ENCODE peak calls at places on chromosomes 13 and 19, in six cellular contexts. One of them, this sample, is unnamed.

GRCh38 chr19:11495481-11495880 is 10.2 kb downstream of the ZNF653 start:
- DNase-seq in K562: no peak
- DNase-seq in SK-N-SH: peak; percentile 14
- DNase-seq in A549: no peak
- DNase-seq in GM12878: no peak
- DNase-seq in GM23338: no peak
- DNase-seq in this sample: no peak

GRCh38 chr19:16660763-16661479 is at the start of gene TMEM38A:
- DNase-seq in GM23338: peak; percentile 54
- DNase-seq in A549: no peak
- DNase-seq in SK-N-SH: peak; percentile 84
- DNase-seq in K562: peak; percentile 91
- DNase-seq in GM12878: no peak
- DNase-seq in this sample: no peak

GRCh38 chr13:91142572-91142971 is 204.9 kb upstream of the MIR17HG start:
- DNase-seq in GM23338: no peak
- DNase-seq in A549: no peak
- DNase-seq in SK-N-SH: no peak
- DNase-seq in K562: no peak
- DNase-seq in GM12878: no peak
- DNase-seq in this sample: no peak

GRCh38 chr19:13023666-13024065 is 28.4 kb downstream of the NFIX start:
- DNase-seq in GM12878: no peak
- DNase-seq in A549: no peak
- DNase-seq in SK-N-SH: peak; percentile 79
- DNase-seq in GM23338: no peak
- DNase-seq in K562: peak; percentile 54
- DNase-seq in this sample: no peak

GRCh38 chr19:32339988-32340874 is 5.2 kb upstream of the ZNF507 start:
- DNase-seq in GM12878: no peak
- DNase-seq in A549: peak; percentile 87
- DNase-seq in K562: peak; percentile 44
- DNase-seq in SK-N-SH: peak; percentile 74
- DNase-seq in GM23338: peak; percentile 71
- DNase-seq in this sample: no peak

GRCh38 chr13:103884139-103884723 is 818.0 kb upstream of the SLC10A2 start:
- DNase-seq in A549: no peak
- DNase-seq in GM12878: no peak
- DNase-seq in SK-N-SH: no peak
- DNase-seq in GM23338: no peak
- DNase-seq in K562: no peak
- DNase-seq in this sample: no peak

GRCh38 chr19:4453232-4454179 is 4.1 kb downstream of the UBXN6 start:
- DNase-seq in GM12878: no peak
- DNase-seq in SK-N-SH: peak; percentile 27
- DNase-seq in GM23338: no peak
- DNase-seq in A549: no peak
- DNase-seq in K562: no peak
- DNase-seq in this sample: no peak

GRCh38 chr19:50875795-50876422 is 2.7 kb downstream of the KLK2 start:
- DNase-seq in SK-N-SH: no peak
- DNase-seq in GM23338: no peak
- DNase-seq in A549: no peak
- DNase-seq in K562: no peak
- DNase-seq in GM12878: no peak
- DNase-seq in this sample: no peak

GRCh38 chr13:76798037-76798436 is 88.2 kb downstream of the KCTD12 start:
- DNase-seq in A549: no peak
- DNase-seq in SK-N-SH: no peak
- DNase-seq in K562: no peak
- DNase-seq in GM23338: no peak
- DNase-seq in GM12878: no peak
- DNase-seq in this sample: no peak

GRCh38 chr19:11096210-11096841 is 7.1 kb downstream of the LDLR start:
- DNase-seq in GM23338: no peak
- DNase-seq in GM12878: peak; percentile 48
- DNase-seq in SK-N-SH: no peak
- DNase-seq in A549: no peak
- DNase-seq in K562: no peak
- DNase-seq in this sample: no peak

GRCh38 chr19:49574206-49574755 is 6.1 kb downstream of the NOSIP start:
- DNase-seq in K562: no peak
- DNase-seq in A549: no peak
- DNase-seq in SK-N-SH: no peak
- DNase-seq in GM23338: no peak
- DNase-seq in GM12878: no peak
- DNase-seq in this sample: no peak

GRCh38 chr19:29372461-29372860 is 153.3 kb upstream of the VSTM2B start:
- DNase-seq in GM23338: no peak
- DNase-seq in GM12878: no peak
- DNase-seq in K562: no peak
- DNase-seq in SK-N-SH: no peak
- DNase-seq in A549: no peak
- DNase-seq in this sample: no peak

GRCh38 chr13:90974249-90974954 is 373.1 kb upstream of the MIR17HG start:
- DNase-seq in K562: no peak
- DNase-seq in GM23338: peak; percentile 68
- DNase-seq in SK-N-SH: no peak
- DNase-seq in A549: no peak
- DNase-seq in GM12878: no peak
- DNase-seq in this sample: no peak

GRCh38 chr13:98977568-98978270 is at the start of gene DOCK9:
- DNase-seq in GM12878: no peak
- DNase-seq in SK-N-SH: no peak
- DNase-seq in A549: no peak
- DNase-seq in GM23338: peak; percentile 60
- DNase-seq in K562: no peak
- DNase-seq in this sample: no peak

GRCh38 chr19:51296331-51297093 is 14.9 kb upstream of the IGLON5 start:
- DNase-seq in SK-N-SH: peak; percentile 58
- DNase-seq in K562: peak; percentile 25
- DNase-seq in GM23338: peak; percentile 65
- DNase-seq in GM12878: no peak
- DNase-seq in A549: no peak
- DNase-seq in this sample: no peak

GRCh38 chr13:72458701-72459100 is 268.7 kb downstream of the MZT1 start:
- DNase-seq in K562: no peak
- DNase-seq in A549: no peak
- DNase-seq in GM23338: peak; percentile 25
- DNase-seq in GM12878: no peak
- DNase-seq in SK-N-SH: no peak
- DNase-seq in this sample: no peak

GRCh38 chr13:96967248-96967745 is 27.0 kb downstream of the OXGR1 start:
- DNase-seq in A549: no peak
- DNase-seq in K562: peak; percentile 54
- DNase-seq in GM12878: no peak
- DNase-seq in SK-N-SH: no peak
- DNase-seq in GM23338: peak; percentile 72
- DNase-seq in this sample: peak; percentile 59

GRCh38 chr13:35818577-35819165 is 312.5 kb downstream of the DCLK1 start:
- DNase-seq in SK-N-SH: peak; percentile 51
- DNase-seq in GM12878: no peak
- DNase-seq in K562: peak; percentile 10
- DNase-seq in GM23338: peak; percentile 63
- DNase-seq in A549: no peak
- DNase-seq in this sample: peak; percentile 26

GRCh38 chr13:88649855-88650254 is 978.7 kb downstream of the SLITRK5 start:
- DNase-seq in GM12878: no peak
- DNase-seq in GM23338: no peak
- DNase-seq in A549: no peak
- DNase-seq in SK-N-SH: no peak
- DNase-seq in K562: no peak
- DNase-seq in this sample: no peak

GRCh38 chr19:2578391-2578826 is 102.5 kb downstream of the GADD45B start:
- DNase-seq in K562: no peak
- DNase-seq in SK-N-SH: no peak
- DNase-seq in GM12878: no peak
- DNase-seq in GM23338: peak; percentile 69
- DNase-seq in A549: peak; percentile 42
- DNase-seq in this sample: no peak

GRCh38 chr13:41696163-41697003 is 239.0 kb downstream of the RGCC start:
- DNase-seq in A549: peak; percentile 31
- DNase-seq in GM12878: no peak
- DNase-seq in SK-N-SH: no peak
- DNase-seq in GM23338: peak; percentile 63
- DNase-seq in K562: no peak
- DNase-seq in this sample: peak; percentile 61

GRCh38 chr13:92317066-92317465 is 909.5 kb upstream of the GPC6 start:
- DNase-seq in GM23338: no peak
- DNase-seq in K562: no peak
- DNase-seq in GM12878: no peak
- DNase-seq in A549: no peak
- DNase-seq in SK-N-SH: no peak
- DNase-seq in this sample: no peak

GRCh38 chr13:92321174-92321573 is 905.4 kb upstream of the GPC6 start:
- DNase-seq in GM12878: no peak
- DNase-seq in K562: no peak
- DNase-seq in A549: no peak
- DNase-seq in SK-N-SH: no peak
- DNase-seq in GM23338: no peak
- DNase-seq in this sample: no peak

GRCh38 chr13:92315265-92315664 is 911.3 kb upstream of the GPC6 start:
- DNase-seq in SK-N-SH: no peak
- DNase-seq in A549: no peak
- DNase-seq in GM12878: peak; percentile 11
- DNase-seq in GM23338: no peak
- DNase-seq in K562: no peak
- DNase-seq in this sample: no peak

GRCh38 chr13:92316030-92316429 is 910.6 kb upstream of the GPC6 start:
- DNase-seq in SK-N-SH: no peak
- DNase-seq in GM23338: no peak
- DNase-seq in GM12878: no peak
- DNase-seq in K562: no peak
- DNase-seq in A549: no peak
- DNase-seq in this sample: no peak

DNA sequence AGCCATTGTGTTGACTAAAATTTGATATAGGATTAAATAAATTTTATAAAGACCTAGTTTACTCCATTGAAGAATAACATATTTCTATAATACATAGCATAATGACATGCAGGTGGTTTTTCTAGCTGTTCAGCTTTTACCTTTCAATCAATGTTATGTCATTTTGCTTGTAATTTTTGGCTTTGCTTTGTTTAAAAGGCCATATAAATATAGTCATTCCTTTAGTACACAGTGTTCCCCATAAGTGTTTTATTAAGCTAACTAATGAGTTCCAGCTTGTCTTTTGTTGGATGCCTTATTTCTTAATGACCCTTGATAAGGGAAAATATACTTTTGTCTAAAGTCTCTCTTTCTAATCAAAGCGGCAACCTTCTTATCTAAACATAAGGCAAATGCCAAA is 906.3 kb upstream of the GPC6 start:
- DNase-seq in GM12878: no peak
- DNase-seq in K562: no peak
- DNase-seq in GM23338: no peak
- DNase-seq in A549: no peak
- DNase-seq in SK-N-SH: no peak
- DNase-seq in this sample: no peak
- TF ChIP-seq REST in GM12878: no peak
- TF ChIP-seq REST in K562: no peak
- TF ChIP-seq REST in GM23338: no peak
- TF ChIP-seq REST in A549: no peak
- TF ChIP-seq REST in SK-N-SH: no peak
- TF ChIP-seq REST in this sample: no peak

GRCh38 chr13:113636266-113636963 is 21.6 kb downstream of the ATP4B start:
- DNase-seq in GM23338: no peak
- DNase-seq in GM12878: no peak
- DNase-seq in A549: no peak
- DNase-seq in K562: no peak
- DNase-seq in SK-N-SH: no peak
- DNase-seq in this sample: no peak
- H3K27ac ChIP-seq in GM23338: no peak overlapping the region
- H3K27ac ChIP-seq in GM12878: no peak overlapping the region
- H3K27ac ChIP-seq in A549: no peak overlapping the region
- H3K27ac ChIP-seq in K562: no peak overlapping the region
- H3K27ac ChIP-seq in SK-N-SH: no peak overlapping the region
- H3K27ac ChIP-seq in this sample: no peak overlapping the region

DNA sequence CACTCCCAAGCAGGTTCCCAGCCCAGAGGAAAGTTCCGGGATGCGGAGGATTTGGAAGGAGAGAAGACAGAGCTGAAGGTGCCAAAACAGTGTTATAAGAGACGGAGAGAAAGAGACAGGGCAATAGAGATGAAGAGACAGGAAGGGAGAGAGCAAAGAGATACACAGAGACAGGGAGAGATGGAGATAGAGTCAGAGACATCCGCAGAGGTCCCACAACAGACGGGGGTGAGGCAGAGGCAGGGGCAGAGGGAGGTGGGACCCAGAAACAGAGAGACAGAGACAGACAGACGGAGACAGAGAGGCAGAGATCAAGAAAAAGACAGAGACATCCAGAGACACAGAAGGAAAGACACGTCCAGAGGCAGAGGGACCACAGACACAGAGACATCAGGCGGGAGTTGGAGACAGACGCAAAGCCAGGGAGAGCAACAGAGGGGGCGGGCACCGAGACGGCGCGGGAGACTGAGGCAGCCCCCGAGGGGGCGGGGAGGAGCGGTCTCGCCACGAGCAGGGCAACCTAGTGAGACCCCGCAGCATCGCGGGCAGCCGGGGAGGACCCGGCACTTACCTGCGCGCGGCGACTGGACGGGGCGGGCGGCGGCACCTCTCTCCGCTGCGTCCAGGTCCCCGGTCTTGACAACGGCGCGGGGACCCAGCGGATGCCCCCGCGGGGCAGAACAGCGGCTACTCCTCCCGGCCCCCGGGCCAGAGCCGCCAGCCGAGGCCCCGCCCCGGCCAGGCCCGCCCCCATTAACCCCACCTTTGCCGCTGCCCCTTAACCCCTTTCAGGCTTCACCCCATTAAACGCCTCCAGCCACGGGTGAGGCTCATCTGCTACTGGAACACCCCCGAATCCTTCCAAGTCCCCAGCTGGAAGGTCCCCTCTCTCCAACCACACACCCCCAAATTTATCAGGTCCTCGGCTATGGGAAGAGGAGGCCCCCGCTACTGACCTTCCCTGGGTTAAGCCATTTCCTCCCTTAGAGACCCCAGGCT is at the start of gene GPR4:
- DNase-seq in GM23338: peak; percentile 89
- DNase-seq in K562: peak; percentile 82
- DNase-seq in A549: no peak
- DNase-seq in SK-N-SH: peak; percentile 74
- DNase-seq in GM12878: no peak
- DNase-seq in this sample: no peak
- H3K4me2 ChIP-seq in GM23338: peak within 1 kb of the TSS; percentile 97
- H3K4me2 ChIP-seq in K562: peak within 1 kb of the TSS; percentile 46
- H3K4me2 ChIP-seq in A549: peak within 1 kb of the TSS; percentile 66
- H3K4me2 ChIP-seq in SK-N-SH: peak within 1 kb of the TSS; percentile 16
- H3K4me2 ChIP-seq in GM12878: no peak within 1 kb of the TSS
- H3K4me2 ChIP-seq in this sample: no peak within 1 kb of the TSS

DNA sequence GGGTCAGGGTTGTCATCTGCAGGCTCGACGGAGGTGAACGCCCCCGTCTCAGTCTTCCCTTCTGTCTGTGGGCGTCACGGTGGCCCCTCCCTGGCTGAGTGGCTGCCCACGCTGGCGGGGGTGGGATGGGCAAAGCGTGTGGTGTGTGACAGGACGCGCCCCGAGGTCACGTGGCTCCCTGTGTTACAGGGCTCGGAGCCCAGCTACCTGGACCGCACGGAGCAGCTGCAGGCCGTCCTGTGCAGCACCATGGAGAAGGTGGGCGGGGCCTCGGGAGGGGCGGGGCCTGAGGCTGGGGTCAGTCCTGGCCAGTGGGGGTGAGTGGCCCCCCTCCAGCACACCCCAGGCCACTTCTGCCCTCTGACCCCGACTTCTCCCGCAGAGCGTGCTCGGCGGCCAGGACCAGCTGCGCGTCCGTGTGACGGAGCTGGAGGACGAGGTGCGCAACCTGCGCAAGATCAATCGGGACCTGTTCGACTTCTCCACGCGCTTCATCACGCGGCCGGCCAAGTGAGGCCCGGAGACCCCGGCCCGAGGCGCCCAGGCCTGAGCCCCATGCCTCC is 6.3 kb upstream of the GRIN3B start:
- DNase-seq in SK-N-SH: no peak
- DNase-seq in K562: no peak
- DNase-seq in GM23338: no peak
- DNase-seq in GM12878: no peak
- DNase-seq in A549: no peak
- DNase-seq in this sample: no peak
- TF ChIP-seq REST in SK-N-SH: no peak
- TF ChIP-seq REST in K562: no peak
- TF ChIP-seq REST in GM23338: no peak
- TF ChIP-seq REST in GM12878: no peak
- TF ChIP-seq REST in A549: no peak
- TF ChIP-seq REST in this sample: no peak

This sample was measured in HCT116.